ENCODE peak calls at places on chromosomes 2 and 18, in four cellular contexts. P is K562, D is H1, L is HepG2. B is an unnamed sample.

GRCh38 chr2:119378566-119378965 is 11.8 kb downstream of the DBI start:
- DNase-seq in P (no peak), D (no peak), L (no peak), B (no peak)

GRCh38 chr2:216404010-216404618 is 8.2 kb upstream of the SMARCAL1 start:
- DNase-seq in P (peak), D (no peak), L (peak), B (peak)

GRCh38 chr18:21702602-21703001 is 2.0 kb downstream of the ABHD3 start:
- DNase-seq in P (no peak), D (no peak), L (no peak), B (no peak)

GRCh38 chr2:106144621-106145331 is 49.3 kb downstream of the UXS1 start:
- DNase-seq in P (no peak), D (no peak), L (no peak), B (no peak)

GRCh38 chr2:164770421-164770916 is 71.2 kb downstream of the COBLL1 start:
- DNase-seq in P (no peak), D (no peak), L (no peak), B (no peak)

GRCh38 chr2:143808166-143808565 is 678.9 kb downstream of the ARHGAP15 start:
- DNase-seq in P (no peak), D (no peak), L (no peak), B (no peak)

GRCh38 chr18:61261870-61262269 is 71.4 kb upstream of the CDH20 start:
- DNase-seq in P (no peak), D (no peak), L (no peak), B (no peak)

GRCh38 chr18:48264508-48264907 is 144.7 kb downstream of the ZBTB7C start:
- DNase-seq in P (no peak), D (no peak), L (no peak), B (no peak)

GRCh38 chr2:69755862-69756467 is 14.0 kb downstream of the ANXA4 start:
- DNase-seq in P (peak), D (no peak), L (peak), B (peak)

GRCh38 chr2:60553496-60553991 is at the start of gene BCL11A:
- DNase-seq in P (peak), D (peak), L (peak), B (peak)

GRCh38 chr2:199757466-199757865 is 93.5 kb downstream of the FTCDNL1 start:
- DNase-seq in P (no peak), D (no peak), L (no peak), B (no peak)

GRCh38 chr2:149768320-149768799 is 180.8 kb upstream of the MMADHC start:
- DNase-seq in P (no peak), D (no peak), L (no peak), B (no peak)

GRCh38 chr2:61287254-61287653 is 125.3 kb downstream of the C2orf74 start:
- DNase-seq in P (no peak), D (no peak), L (no peak), B (no peak)

GRCh38 chr2:228136027-228136426 is 45.5 kb downstream of the SPHKAP start:
- DNase-seq in P (no peak), D (no peak), L (no peak), B (no peak)
- TF ChIP-seq PHF8 in P (no peak), D (no peak), L (no peak), B (no peak)

GRCh38 chr2:191108331-191108730 is 42.5 kb downstream of the STAT4 start:
- DNase-seq in P (no peak), D (no peak), L (no peak), B (no peak)

GRCh38 chr2:191113761-191114160 is 37.0 kb downstream of the STAT4 start:
- DNase-seq in P (no peak), D (no peak), L (no peak), B (no peak)

GRCh38 chr2:191114403-191114886 is 36.3 kb downstream of the STAT4 start:
- DNase-seq in P (no peak), D (no peak), L (no peak), B (no peak)

GRCh38 chr2:191112448-191112901 is 38.3 kb downstream of the STAT4 start:
- DNase-seq in P (no peak), D (no peak), L (no peak), B (no peak)

GRCh38 chr2:191109888-191110287 is 40.9 kb downstream of the STAT4 start:
- DNase-seq in P (no peak), D (no peak), L (no peak), B (no peak)
- TF ChIP-seq PHF8 in P (no peak), D (no peak), L (no peak), B (no peak)

GRCh38 chr2:155368934-155369333 is 670.4 kb downstream of the KCNJ3 start:
- DNase-seq in P (peak), D (no peak), L (peak), B (peak)
- TF ChIP-seq PHF8 in P (no peak), D (no peak), L (no peak), B (no peak)

DNA sequence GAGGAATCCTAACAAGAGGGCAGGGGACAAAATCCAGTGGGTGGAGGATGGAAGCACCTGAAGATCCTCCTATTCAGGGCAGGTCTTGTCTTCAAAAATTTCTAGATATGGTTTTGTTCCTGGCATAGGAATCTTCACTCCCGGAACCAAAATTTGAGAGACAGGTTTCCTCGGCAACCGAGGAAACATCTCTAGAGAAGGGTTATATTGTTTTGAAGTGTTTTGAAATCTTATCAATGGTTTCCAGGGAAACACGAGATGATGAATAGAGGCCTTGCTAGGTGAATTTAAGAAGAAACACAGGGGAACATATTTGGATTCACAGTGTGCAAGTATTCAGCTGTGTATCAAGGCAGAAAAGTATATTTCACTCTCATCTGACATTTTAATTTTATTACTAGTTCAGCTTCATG is 136.8 kb downstream of the SH3BP4 start:
- DNase-seq in P (no peak), D (no peak), L (peak), B (no peak)
- TF ChIP-seq PHF8 in P (no peak), D (no peak), L (no peak), B (no peak)

GRCh38 chr2:64045938-64046337 is 26.7 kb upstream of the VPS54 start:
- DNase-seq in P (no peak), D (no peak), L (no peak), B (no peak)

GRCh38 chr2:64054166-64054915 is 35.1 kb upstream of the VPS54 start:
- DNase-seq in P (no peak), D (no peak), L (no peak), B (no peak)

GRCh38 chr2:64052468-64053241 is 33.4 kb upstream of the VPS54 start:
- DNase-seq in P (no peak), D (no peak), L (no peak), B (no peak)

DNA sequence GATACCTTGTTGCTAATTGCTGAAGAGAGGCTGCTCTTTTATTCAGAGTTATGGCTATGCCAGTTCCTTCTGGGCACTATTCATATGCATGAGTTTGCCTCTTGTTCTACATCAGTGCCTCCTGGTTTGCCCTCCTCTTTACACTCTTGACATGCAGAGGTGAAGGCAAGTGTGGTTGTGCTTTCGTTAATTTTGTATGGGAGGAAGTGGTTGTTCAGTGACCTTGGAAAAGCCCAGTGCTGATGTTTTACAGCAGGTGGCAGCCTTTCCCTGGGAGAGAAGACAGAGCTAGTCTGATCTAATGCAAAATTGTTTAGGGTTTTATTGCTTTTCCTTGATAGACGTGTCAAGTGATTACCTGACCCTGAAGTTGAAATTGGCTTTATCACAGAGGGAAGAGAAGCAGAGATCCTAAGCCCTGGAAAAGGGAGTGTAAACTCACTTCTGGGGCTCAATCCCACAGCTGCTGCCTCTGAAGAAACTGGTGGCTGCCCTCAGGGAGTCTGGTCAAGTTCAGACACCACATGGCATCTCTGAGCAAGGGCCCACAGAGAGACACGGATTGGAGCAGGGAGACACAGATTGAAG is 30.5 kb upstream of the VPS54 start:
- DNase-seq in P (peak), D (no peak), L (peak), B (peak)
- TF ChIP-seq PHF8 in P (no peak), D (no peak), L (no peak), B (no peak)

GRCh38 chr2:133438026-133438425 is 130.2 kb downstream of the NCKAP5 start:
- DNase-seq in P (no peak), D (no peak), L (no peak), B (no peak)
- TF ChIP-seq PHF8 in P (no peak), D (no peak), L (no peak), B (no peak)

B was measured in A549.